ENCODE peak calls at places on chromosome X, in six cellular contexts. C is mesenchymal stem cell, P is IMR-90, X is neuronal stem cell, O is H1, L is mesendoderm. H is an unnamed sample.

GRCh38 chrX:43139645-43140044 is 361.7 kb upstream of the PPP1R2C start:
- DNase-seq in C (no peak), P (no peak), X (no peak), O (no peak), L (no peak), H (no peak)

GRCh38 chrX:72366746-72367145 is 61.0 kb upstream of the CITED1 start:
- DNase-seq in C (no peak), P (no peak), X (no peak), O (no peak), L (no peak), H (no peak)

GRCh38 chrX:86148024-86148511 is at the start of gene DACH2:
- DNase-seq in C (peak; percentile 56), P (peak; percentile 74), X (peak; percentile 74), O (peak; percentile 41), L (peak; percentile 92), H (peak; percentile 92)

GRCh38 chrX:37711991-37712390 is 26.4 kb downstream of the XK start:
- DNase-seq in C (no peak), P (no peak), X (no peak), O (no peak), L (no peak), H (no peak)

GRCh38 chrX:8755116-8755515 is 23.2 kb upstream of the ANOS1 start:
- DNase-seq in C (no peak), P (no peak), X (no peak), O (no peak), L (peak; percentile 75), H (no peak)

GRCh38 chrX:50167366-50167765 is 33.4 kb downstream of the AKAP4 start:
- DNase-seq in C (no peak), P (no peak), X (no peak), O (no peak), L (no peak), H (no peak)

GRCh38 chrX:14030248-14030592 is 528 bp upstream of the GEMIN8 start:
- DNase-seq in C (peak; percentile 52), P (peak; percentile 64), X (no peak), O (no peak), L (no peak), H (no peak)

GRCh38 chrX:113384628-113385027 is 544.0 kb upstream of the AMOT start:
- DNase-seq in C (peak; percentile 50), P (peak; percentile 41), X (no peak), O (no peak), L (no peak), H (no peak)

GRCh38 chrX:109635151-109635550 is 10.2 kb upstream of the KCNE5 start:
- DNase-seq in C (peak; percentile 16), P (peak; percentile 5), X (no peak), O (no peak), L (peak; percentile 49), H (peak; percentile 35)

GRCh38 chrX:103464071-103464773 is 55.1 kb downstream of the RAB40A start:
- DNase-seq in C (peak; percentile 69), P (peak; percentile 47), X (no peak), O (no peak), L (peak; percentile 76), H (peak; percentile 57)

DNA sequence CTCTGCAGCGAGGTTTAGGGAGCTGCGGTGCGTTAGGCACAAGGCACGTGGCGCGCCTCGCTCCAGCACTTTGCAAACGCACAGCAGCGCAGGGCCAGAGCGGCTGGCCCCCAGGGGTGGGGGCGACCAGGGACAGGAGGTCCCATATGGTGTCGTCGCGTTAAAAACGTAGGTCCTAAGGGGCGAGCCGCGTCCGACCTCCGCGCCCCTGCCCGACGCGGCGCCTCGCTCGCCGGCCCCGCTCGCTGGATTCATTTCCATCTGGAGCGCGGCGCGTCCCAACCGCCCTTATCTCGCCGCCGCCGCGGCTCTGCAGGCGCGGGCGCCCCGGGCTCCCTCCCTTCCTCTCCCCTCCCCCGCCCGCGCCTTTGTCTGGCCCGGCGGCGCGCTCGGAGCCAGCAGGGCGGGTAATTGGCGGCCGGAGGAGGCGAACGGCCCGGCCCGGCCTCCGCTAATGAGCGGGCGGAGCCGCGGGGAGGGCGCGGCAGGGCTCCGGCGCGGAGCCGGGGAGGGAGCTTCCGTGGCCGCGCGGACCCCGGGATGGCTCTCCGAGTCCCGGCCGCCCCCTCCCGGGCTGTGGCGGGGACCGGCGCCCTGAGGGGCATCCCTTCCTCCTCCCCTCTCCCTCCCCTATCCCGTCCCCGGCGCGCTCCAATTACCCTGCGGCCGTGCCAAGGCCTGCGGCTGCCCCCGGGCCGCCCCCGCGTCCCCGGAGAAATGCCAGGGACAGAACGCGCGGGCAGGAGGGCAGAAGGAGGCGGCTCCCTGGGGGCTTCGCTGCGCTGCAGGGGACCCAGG is 409.0 kb downstream of the BCOR start:
- DNase-seq in C (peak; percentile 50), P (peak; percentile 7), X (peak; percentile 71), O (no peak), L (peak; percentile 89), H (peak; percentile 75)
- H3K9ac ChIP-seq in C (no peak overlapping the region), P (no peak overlapping the region), X (peak overlapping the region; percentile 77), O (no peak overlapping the region), L (peak overlapping the region; percentile 80), H (peak overlapping the region; percentile 65)

DNA sequence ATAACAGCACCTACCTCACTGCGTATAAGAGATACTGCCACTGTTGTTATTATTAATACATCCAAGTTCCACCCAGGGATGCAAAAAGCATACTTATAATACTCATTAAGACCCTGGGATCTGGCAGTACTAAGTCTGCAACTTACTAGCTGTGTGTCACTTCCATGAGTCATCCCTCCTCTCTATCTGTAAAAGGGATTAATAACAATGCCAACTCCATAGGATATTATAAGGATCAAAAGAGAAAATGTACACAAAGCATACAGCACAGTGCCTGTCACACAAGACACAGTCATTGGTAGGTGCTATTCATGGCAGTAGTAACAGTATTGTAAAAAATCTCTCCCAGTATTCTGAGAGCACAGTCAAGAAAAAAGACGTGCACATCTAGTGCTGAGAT is 216.7 kb downstream of the HS6ST2 start:
- DNase-seq in C (peak; percentile 7), P (no peak), X (no peak), O (no peak), L (no peak), H (no peak)
- H2BK15ac ChIP-seq in C (no peak overlapping the region), P (no peak overlapping the region), X (no peak overlapping the region), O (no peak overlapping the region), L (no peak overlapping the region), H (no peak overlapping the region)

GRCh38 chrX:150062292-150063137 is 124.2 kb upstream of the EOLA2 start:
- DNase-seq in C (peak; percentile 78), P (peak; percentile 69), X (no peak), O (no peak), L (no peak), H (no peak)
- H3K9ac ChIP-seq in C (peak overlapping the region; percentile 26), P (no peak overlapping the region), X (no peak overlapping the region), O (no peak overlapping the region), L (no peak overlapping the region), H (no peak overlapping the region)

GRCh38 chrX:129545408-129545807 is 5.3 kb downstream of the OCRL start:
- DNase-seq in C (no peak), P (no peak), X (no peak), O (no peak), L (no peak), H (no peak)

GRCh38 chrX:129544780-129545179 is 4.7 kb downstream of the OCRL start:
- DNase-seq in C (no peak), P (no peak), X (no peak), O (no peak), L (no peak), H (no peak)

GRCh38 chrX:129540725-129541184 is 696 bp downstream of the OCRL start:
- DNase-seq in C (no peak), P (no peak), X (no peak), O (no peak), L (peak; percentile 13), H (peak; percentile 33)

GRCh38 chrX:129534816-129535578 is 5.1 kb upstream of the OCRL start:
- DNase-seq in C (peak; percentile 19), P (peak; percentile 60), X (no peak), O (no peak), L (no peak), H (no peak)

GRCh38 chrX:129540068-129540653 is at the start of gene OCRL:
- DNase-seq in C (peak; percentile 70), P (peak; percentile 59), X (peak; percentile 63), O (no peak), L (peak; percentile 75), H (peak; percentile 76)
- H2BK15ac ChIP-seq in C (no peak within 1 kb of the TSS), P (no peak within 1 kb of the TSS), X (no peak within 1 kb of the TSS), O (no peak within 1 kb of the TSS), L (no peak within 1 kb of the TSS), H (no peak within 1 kb of the TSS)

GRCh38 chrX:2500091-2500680 is 590 bp downstream of the DHRSX start:
- DNase-seq in C (peak; percentile 78), P (peak; percentile 65), X (no peak), O (no peak), L (peak; percentile 70), H (peak; percentile 57)

GRCh38 chrX:2497961-2498780 is 2.6 kb downstream of the DHRSX start:
- DNase-seq in C (peak; percentile 49), P (peak; percentile 23), X (no peak), O (no peak), L (no peak), H (no peak)

GRCh38 chrX:2499507-2499906 is 1.3 kb downstream of the DHRSX start:
- DNase-seq in C (no peak), P (no peak), X (no peak), O (no peak), L (no peak), H (no peak)

GRCh38 chrX:2500681-2501151 is at the start of the genes DHRSX and ZBED1:
- DNase-seq in C (peak; percentile 38), P (no peak), X (peak; percentile 56), O (no peak), L (peak; percentile 48), H (no peak)

DNA sequence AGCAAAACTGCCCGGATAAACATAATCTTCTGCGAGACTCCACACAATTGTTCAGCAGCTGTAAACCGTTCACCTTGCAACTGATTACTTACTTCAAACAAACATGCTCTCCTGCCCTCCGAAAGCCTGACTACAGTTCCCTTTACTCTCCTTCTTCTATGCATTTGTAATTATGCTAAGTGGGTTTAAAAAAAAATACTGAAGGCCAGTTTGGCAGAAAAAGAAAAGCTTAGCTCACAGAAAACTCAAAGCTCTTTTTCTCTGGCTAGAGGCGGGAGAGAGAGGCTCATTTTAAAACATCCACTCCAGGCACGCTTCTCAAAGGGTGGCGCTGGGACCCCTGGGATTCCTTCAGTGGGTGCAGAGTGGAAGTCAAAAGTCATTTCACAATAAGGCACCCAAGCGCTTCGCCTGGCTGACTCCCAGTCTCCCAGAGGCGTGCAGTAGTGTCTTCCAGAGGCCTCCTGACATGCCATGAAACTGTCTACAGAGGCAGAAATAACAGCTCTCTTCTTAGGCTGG is 1.9 kb downstream of the DHRSX start:
- DNase-seq in C (peak; percentile 59), P (peak; percentile 18), X (no peak), O (no peak), L (peak; percentile 37), H (no peak)
- H3K9ac ChIP-seq in C (peak overlapping the region; percentile 91), P (peak overlapping the region; percentile 86), X (no peak overlapping the region), O (peak overlapping the region; percentile 44), L (peak overlapping the region; percentile 67), H (peak overlapping the region; percentile 36)

GRCh38 chrX:153375571-153375970 is 25.6 kb downstream of the PNMA6E start:
- DNase-seq in C (no peak), P (no peak), X (no peak), O (no peak), L (no peak), H (no peak)
- H2BK15ac ChIP-seq in C (no peak overlapping the region), P (no peak overlapping the region), X (no peak overlapping the region), O (no peak overlapping the region), L (no peak overlapping the region), H (no peak overlapping the region)

DNA sequence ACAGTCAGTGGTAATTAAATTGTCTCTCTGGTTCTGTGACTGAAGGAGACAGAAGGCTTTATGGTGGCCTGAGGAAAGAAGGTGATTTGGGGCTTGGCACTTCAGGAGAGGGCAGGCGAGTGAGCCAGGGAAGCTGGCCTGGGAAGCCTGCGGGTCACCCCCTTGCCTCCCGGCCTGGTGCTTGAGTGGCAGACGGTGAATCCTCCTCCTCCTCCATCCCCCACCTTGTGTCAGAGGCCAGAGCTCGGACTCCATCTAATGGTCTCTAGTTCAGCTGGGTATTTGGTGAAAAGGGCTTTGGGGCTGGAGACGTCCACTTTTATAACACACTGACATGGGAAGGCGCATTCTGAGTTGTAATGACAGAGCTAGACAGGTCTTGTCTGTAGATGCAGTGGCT is 8.7 kb downstream of the TMEM187 start:
- DNase-seq in C (no peak), P (no peak), X (no peak), O (no peak), L (no peak), H (no peak)
- H3K9ac ChIP-seq in C (no peak overlapping the region), P (no peak overlapping the region), X (no peak overlapping the region), O (no peak overlapping the region), L (no peak overlapping the region), H (no peak overlapping the region)

H was measured in H9.